ENCODE peak calls at places on chromosomes 6 and 20, in four cellular contexts. F, T, H and E are unnamed samples.

GRCh38 chr6:88137915-88138314 is 28.2 kb downstream of the CNR1 start:
- DNase-seq in F (no peak), T (no peak), H (no peak), E (no peak)

GRCh38 chr6:71197770-71198169 is 90.8 kb upstream of the OGFRL1 start:
- DNase-seq in F (no peak), T (no peak), H (no peak), E (no peak)

GRCh38 chr20:21315138-21315537 is 12.0 kb downstream of the XRN2 start:
- DNase-seq in F (no peak), T (no peak), H (no peak), E (no peak)

GRCh38 chr20:35088231-35088794 is 4.3 kb downstream of the TRPC4AP start:
- DNase-seq in F (no peak), T (no peak), H (no peak), E (no peak)

GRCh38 chr6:141467881-141468280 is 664.8 kb upstream of the GJE1 start:
- DNase-seq in F (no peak), T (no peak), H (no peak), E (no peak)

GRCh38 chr20:22525069-22525820 is 59.1 kb downstream of the FOXA2 start:
- DNase-seq in F (no peak), T (no peak), H (no peak), E (no peak)

GRCh38 chr6:26232950-26233607 is 131.9 kb upstream of the BTN3A2 start:
- DNase-seq in F (no peak), T (no peak), H (no peak), E (no peak)

GRCh38 chr20:46056970-46057855 is 28.2 kb downstream of the SLC12A5 start:
- DNase-seq in F (peak; percentile 44), T (no peak), H (no peak), E (peak; percentile 20)

GRCh38 chr6:100721256-100721655 is 159.9 kb downstream of the ASCC3 start:
- DNase-seq in F (no peak), T (no peak), H (no peak), E (no peak)

GRCh38 chr6:163260111-163260895 is 154.2 kb upstream of the QKI start:
- DNase-seq in F (no peak), T (no peak), H (no peak), E (no peak)

GRCh38 chr20:51696304-51697118 is 71.7 kb downstream of the ATP9A start:
- DNase-seq in F (no peak), T (peak; percentile 65), H (no peak), E (no peak)

GRCh38 chr20:54047048-54047447 is 23.3 kb downstream of the BCAS1 start:
- DNase-seq in F (no peak), T (no peak), H (no peak), E (no peak)

GRCh38 chr6:140736227-140736626 is 1361.8 kb upstream of the CITED2 start:
- DNase-seq in F (no peak), T (no peak), H (no peak), E (no peak)

GRCh38 chr6:90217621-90218496 is 78.8 kb downstream of the BACH2 start:
- DNase-seq in F (no peak), T (no peak), H (peak; percentile 56), E (peak; percentile 62)

GRCh38 chr6:156175971-156176421 is 601.2 kb upstream of the ARID1B start:
- DNase-seq in F (peak; percentile 25), T (peak; percentile 64), H (peak; percentile 27), E (no peak)

GRCh38 chr6:45606831-45607400 is 229.2 kb upstream of the SUPT3H start:
- DNase-seq in F (no peak), T (no peak), H (no peak), E (no peak)

GRCh38 chr6:15994814-15995459 is 133.9 kb upstream of the MYLIP start:
- DNase-seq in F (no peak), T (no peak), H (no peak), E (no peak)

GRCh38 chr6:138485005-138485545 is 14.2 kb downstream of the NHSL1 start:
- DNase-seq in F (no peak), T (no peak), H (no peak), E (no peak)

GRCh38 chr20:44154521-44155001 is 32.4 kb downstream of the JPH2 start:
- DNase-seq in F (no peak), T (no peak), H (no peak), E (no peak)

DNA sequence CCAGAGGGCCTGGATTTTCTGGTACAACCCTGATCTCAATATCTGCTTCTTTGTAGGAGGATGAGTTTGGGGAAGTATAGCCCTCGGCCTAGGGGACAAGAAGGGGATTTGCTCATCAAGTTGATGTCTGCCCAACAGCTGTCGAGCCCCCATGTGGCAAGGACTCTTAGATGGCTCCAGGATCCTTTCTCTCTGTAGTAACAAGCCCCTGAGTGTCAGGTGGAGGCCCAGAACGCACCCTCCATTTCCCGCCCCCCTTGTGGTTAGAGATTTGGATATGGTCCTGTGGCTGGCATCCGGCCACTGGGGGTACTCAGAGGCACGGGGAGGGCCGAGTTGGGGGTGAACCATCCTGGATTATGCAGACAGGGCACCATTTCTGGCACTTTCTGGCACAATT is 50.1 kb downstream of the CTCFL start:
- DNase-seq in F (no peak), T (no peak), H (no peak), E (no peak)
- TF ChIP-seq EP300 in F (no peak), T (no peak), H (no peak), E (no peak)

DNA sequence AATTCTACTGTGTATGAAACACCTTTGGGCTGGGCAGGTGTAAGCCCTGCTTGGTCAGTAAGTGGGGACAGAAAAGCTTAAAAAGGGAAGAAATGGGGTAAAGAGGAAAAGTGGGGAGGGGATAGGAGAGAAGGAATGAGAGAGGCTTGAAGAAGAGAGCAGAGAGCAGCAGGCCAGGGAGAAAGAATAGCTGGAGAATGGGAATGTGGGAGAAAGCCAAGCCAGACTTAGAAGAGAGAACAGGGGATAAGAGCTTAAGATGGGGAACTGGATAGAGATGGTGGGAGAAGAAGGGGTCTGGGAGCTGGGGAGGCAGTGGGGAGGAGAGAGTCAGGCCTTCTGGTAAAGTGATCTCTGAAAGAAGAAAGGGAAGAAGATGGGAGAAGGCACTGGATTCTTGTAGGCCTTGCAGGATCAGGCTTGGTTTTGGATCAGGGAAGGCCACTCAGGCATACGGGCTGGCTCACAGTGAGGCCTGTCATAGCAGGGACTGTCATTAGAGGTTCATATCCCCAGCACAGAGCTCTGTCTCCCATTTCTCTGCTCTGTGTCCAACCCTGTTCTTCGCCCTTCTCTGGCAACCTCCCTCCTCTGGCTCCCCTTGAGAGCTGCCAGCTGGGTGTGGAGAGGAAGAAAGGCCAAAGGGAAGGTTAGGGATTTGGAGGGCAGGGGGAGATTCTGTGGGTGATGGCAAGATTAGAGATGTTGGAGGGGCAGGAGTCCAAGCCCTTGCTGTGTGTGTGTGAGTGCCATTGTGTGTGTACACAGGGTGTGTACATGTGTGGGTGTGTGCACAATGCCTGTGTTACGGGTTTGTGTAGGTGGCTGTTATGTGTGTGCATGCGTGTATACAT is 9.3 kb downstream of the SYNGAP1 start:
- DNase-seq in F (no peak), T (no peak), H (no peak), E (no peak)
- H3K4me3 ChIP-seq in F (no peak overlapping the region), T (peak overlapping the region; percentile 66), H (no peak overlapping the region), E (no peak overlapping the region)

GRCh38 chr6:125944434-125944816 is 12.1 kb upstream of the HINT3 start:
- DNase-seq in F (peak; percentile 73), T (no peak), H (peak; percentile 90), E (peak; percentile 68)
- TF ChIP-seq EP300 in F (no peak), T (no peak), H (no peak), E (peak; percentile 84)

DNA sequence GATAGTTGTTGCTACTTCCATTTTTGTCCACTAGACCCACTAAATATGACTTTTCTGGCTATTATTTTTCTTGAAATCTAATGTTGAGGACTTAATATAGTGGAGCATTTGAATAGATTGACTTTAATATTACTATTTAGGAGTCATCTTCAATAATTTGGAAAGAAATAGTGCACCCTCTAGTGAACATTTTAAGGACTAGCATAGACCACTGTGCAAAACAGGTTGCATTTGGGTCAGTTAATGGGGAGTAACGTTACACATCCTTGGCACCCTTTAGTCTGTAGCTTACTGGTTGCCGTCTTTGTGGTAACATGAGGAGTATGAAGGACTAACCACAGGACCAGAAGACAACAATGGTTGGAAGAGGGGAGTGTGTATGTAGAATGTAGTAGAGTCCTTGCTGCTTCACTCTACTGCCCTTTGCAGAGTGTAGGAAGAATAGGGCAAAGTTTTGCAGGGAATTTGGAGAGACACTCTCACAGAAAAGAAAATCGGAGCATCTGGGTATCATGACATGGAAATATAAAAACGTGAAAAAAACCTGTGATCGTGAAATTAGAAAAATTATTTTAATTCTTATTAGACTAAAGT is 25.2 kb downstream of the RFPL4B start:
- DNase-seq in F (no peak), T (peak; percentile 36), H (no peak), E (no peak)
- H3K4me3 ChIP-seq in F (no peak overlapping the region), T (no peak overlapping the region), H (no peak overlapping the region), E (no peak overlapping the region)

DNA sequence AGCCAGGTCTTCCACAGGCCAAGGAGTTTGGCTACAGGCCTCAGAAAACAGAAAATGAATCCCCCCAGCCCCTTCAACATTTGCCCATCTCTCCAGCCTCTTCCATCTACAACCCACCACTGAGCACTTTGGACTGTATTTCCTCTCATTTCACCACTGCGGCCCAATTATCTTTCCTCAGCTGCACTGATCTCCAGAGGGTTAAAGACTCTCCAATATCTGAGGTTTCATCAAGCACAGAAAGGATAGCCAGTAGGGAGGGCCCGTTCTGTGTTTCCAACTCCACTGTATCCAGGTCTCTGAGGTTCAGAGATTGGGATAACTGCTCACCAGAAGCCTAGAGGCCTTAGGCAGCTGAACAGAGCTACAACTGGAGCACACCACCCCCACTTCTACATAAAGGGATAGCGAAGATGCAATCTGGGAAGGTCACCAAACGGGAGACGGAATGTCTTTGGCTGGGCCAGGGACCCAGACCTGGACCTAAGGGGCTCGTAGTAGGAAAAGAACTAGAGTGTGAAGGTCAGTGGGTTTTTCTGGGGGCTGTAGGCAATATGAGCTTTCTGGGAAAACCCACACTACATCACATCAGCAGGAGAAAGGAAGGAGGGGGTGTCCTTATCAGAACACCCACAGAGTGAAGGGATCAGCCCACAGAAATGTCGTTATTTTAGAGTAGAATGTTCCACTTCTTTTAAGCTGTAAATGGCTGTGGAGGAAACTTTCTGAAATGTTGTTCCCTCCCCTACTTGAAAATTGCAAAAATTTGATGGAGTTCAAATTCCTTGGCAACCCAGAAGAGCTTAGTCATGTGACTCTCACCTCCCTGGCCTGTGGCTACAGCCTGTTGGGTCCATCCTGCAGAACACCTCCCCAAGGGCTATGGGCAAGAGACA is 7.3 kb downstream of the KCNK5 start:
- DNase-seq in F (no peak), T (no peak), H (no peak), E (no peak)
- TF ChIP-seq EP300 in F (no peak), T (no peak), H (no peak), E (no peak)

DNA sequence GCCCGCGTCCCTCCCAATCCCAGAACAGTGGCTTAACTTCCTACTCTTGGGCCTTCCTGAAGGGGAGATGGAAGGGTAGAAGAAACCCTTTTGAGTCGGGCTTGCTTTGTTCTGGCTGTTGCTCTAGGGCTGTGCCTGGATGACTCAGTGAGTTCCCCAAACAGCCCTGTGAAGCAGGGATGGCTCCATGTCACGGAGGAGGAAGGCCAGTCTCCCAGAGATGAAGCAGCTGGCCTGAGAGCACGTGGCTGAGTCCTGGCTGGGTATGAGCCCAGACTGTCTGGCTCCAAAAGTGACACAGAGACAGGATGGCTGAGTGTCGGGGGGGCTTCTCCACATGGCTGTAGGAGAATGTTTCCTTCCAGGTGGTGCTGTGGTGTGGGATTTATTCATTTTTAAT is 4.6 kb downstream of the SYTL3 start:
- DNase-seq in F (peak; percentile 85), T (peak; percentile 57), H (peak; percentile 53), E (no peak)
- H3K4me3 ChIP-seq in F (no peak overlapping the region), T (peak overlapping the region; percentile 1), H (no peak overlapping the region), E (no peak overlapping the region)